ENCODE peak calls at places on chromosome 1, in eight cellular contexts. V, A, W, D, J, Z, P and I are unnamed samples.

GRCh38 chr1:197210426-197210825 is 57.6 kb upstream of the CRB1 start:
- DNase-seq in A (no peak), Z (no peak), P (no peak), W (no peak), D (no peak), J (no peak), V (no peak), I (no peak)

GRCh38 chr1:66984491-66984890 is 59.7 kb downstream of the MIER1 start:
- DNase-seq in V (no peak), Z (no peak), J (peak; percentile 9), P (no peak), A (no peak), W (no peak), D (no peak), I (no peak)

GRCh38 chr1:64948905-64949833 is 17.2 kb downstream of the JAK1 start:
- DNase-seq in W (no peak), D (no peak), J (peak; percentile 64), P (no peak), A (no peak), Z (no peak), V (no peak), I (no peak)

GRCh38 chr1:8003431-8004112 is 22.5 kb downstream of the ERRFI1 start:
- DNase-seq in P (no peak), D (no peak), W (no peak), Z (no peak), J (no peak), V (no peak), A (no peak), I (no peak)

GRCh38 chr1:247387500-247387899 is 28.5 kb upstream of the NLRP3 start:
- DNase-seq in Z (no peak), D (no peak), A (no peak), W (no peak), J (no peak), P (no peak), V (no peak), I (no peak)

GRCh38 chr1:33099290-33100118 is 18.6 kb downstream of the AZIN2 start:
- DNase-seq in V (no peak), P (no peak), Z (peak; percentile 20), D (no peak), W (peak; percentile 60), A (peak; percentile 98), J (peak; percentile 92), I (peak; percentile 100)

GRCh38 chr1:232620356-232620841 is 9.5 kb downstream of the SIPA1L2 start:
- DNase-seq in A (no peak), Z (peak; percentile 46), V (no peak), J (no peak), W (peak; percentile 74), D (no peak), P (no peak), I (peak; percentile 32)

GRCh38 chr1:206486995-206487788 is 16.9 kb downstream of the IKBKE start:
- DNase-seq in J (no peak), A (no peak), V (no peak), Z (no peak), D (no peak), P (no peak), W (no peak), I (no peak)

GRCh38 chr1:16348414-16349182 is 3.7 kb downstream of the FBXO42 start:
- DNase-seq in D (no peak), P (no peak), V (peak; percentile 55), J (no peak), Z (no peak), A (no peak), W (no peak), I (no peak)

GRCh38 chr1:2474933-2475371 is 1.1 kb upstream of the PLCH2 start:
- DNase-seq in J (no peak), W (no peak), Z (no peak), D (no peak), A (no peak), P (no peak), V (no peak), I (no peak)

GRCh38 chr1:8747879-8748825 is 69.3 kb downstream of the RERE start:
- DNase-seq in V (no peak), D (no peak), J (no peak), A (no peak), Z (no peak), W (peak; percentile 59), P (no peak), I (no peak)

GRCh38 chr1:63855942-63856341 is 82.1 kb downstream of the ROR1 start:
- DNase-seq in W (no peak), V (no peak), P (no peak), J (no peak), A (no peak), D (no peak), Z (no peak), I (no peak)

GRCh38 chr1:47477595-47478080 is 39.8 kb downstream of the FOXD2 start:
- DNase-seq in J (peak; percentile 14), V (no peak), A (no peak), Z (peak; percentile 11), D (no peak), W (peak; percentile 90), P (no peak), I (no peak)